ENCODE peak calls at places on chromosomes 1 and 21, in six cellular contexts. One of them, this sample, is unnamed.

GRCh38 chr1:172719066-172719627 is 60.2 kb downstream of the FASLG start:
- DNase-seq in glutamatergic neuron: no peak
- DNase-seq in NCI-H510A: no peak
- DNase-seq in pulmonary artery endothelial cell: no peak
- DNase-seq in Daoy: no peak
- DNase-seq in NCI-H226: peak
- DNase-seq in this sample: no peak

GRCh38 chr1:20496241-20496661 is 10.2 kb upstream of the CAMK2N1 start:
- DNase-seq in NCI-H226: peak
- DNase-seq in NCI-H510A: no peak
- DNase-seq in Daoy: peak
- DNase-seq in glutamatergic neuron: no peak
- DNase-seq in pulmonary artery endothelial cell: no peak
- DNase-seq in this sample: peak

GRCh38 chr1:215568287-215568692 is 1.2 kb downstream of the KCTD3 start:
- DNase-seq in NCI-H510A: no peak
- DNase-seq in NCI-H226: peak
- DNase-seq in pulmonary artery endothelial cell: no peak
- DNase-seq in Daoy: peak
- DNase-seq in glutamatergic neuron: no peak
- DNase-seq in this sample: peak

GRCh38 chr1:41868241-41868953 is 50.3 kb downstream of the HIVEP3 start:
- DNase-seq in pulmonary artery endothelial cell: no peak
- DNase-seq in NCI-H226: no peak
- DNase-seq in NCI-H510A: no peak
- DNase-seq in Daoy: peak
- DNase-seq in glutamatergic neuron: no peak
- DNase-seq in this sample: no peak

GRCh38 chr21:28771790-28772501 is 220.7 kb downstream of the LTN1 start:
- DNase-seq in glutamatergic neuron: no peak
- DNase-seq in pulmonary artery endothelial cell: no peak
- DNase-seq in Daoy: no peak
- DNase-seq in NCI-H226: peak
- DNase-seq in NCI-H510A: no peak
- DNase-seq in this sample: peak

GRCh38 chr21:39186676-39187075 is 3.4 kb upstream of the PSMG1 start:
- DNase-seq in NCI-H510A: no peak
- DNase-seq in NCI-H226: no peak
- DNase-seq in pulmonary artery endothelial cell: no peak
- DNase-seq in Daoy: no peak
- DNase-seq in glutamatergic neuron: no peak
- DNase-seq in this sample: no peak

GRCh38 chr1:245860681-245861552 is 646.2 kb downstream of the SMYD3 start:
- DNase-seq in glutamatergic neuron: no peak
- DNase-seq in Daoy: no peak
- DNase-seq in NCI-H226: peak
- DNase-seq in pulmonary artery endothelial cell: no peak
- DNase-seq in NCI-H510A: no peak
- DNase-seq in this sample: peak

GRCh38 chr1:212595787-212596714 is 12.5 kb upstream of the ATF3 start:
- DNase-seq in pulmonary artery endothelial cell: peak
- DNase-seq in NCI-H510A: peak
- DNase-seq in Daoy: peak
- DNase-seq in NCI-H226: peak
- DNase-seq in glutamatergic neuron: no peak
- DNase-seq in this sample: peak

GRCh38 chr1:118445156-118445555 is 260.1 kb upstream of the SPAG17 start:
- DNase-seq in NCI-H510A: no peak
- DNase-seq in NCI-H226: no peak
- DNase-seq in Daoy: no peak
- DNase-seq in pulmonary artery endothelial cell: no peak
- DNase-seq in glutamatergic neuron: no peak
- DNase-seq in this sample: no peak

GRCh38 chr1:77446841-77447555 is 165.2 kb downstream of the AK5 start:
- DNase-seq in NCI-H226: no peak
- DNase-seq in Daoy: no peak
- DNase-seq in glutamatergic neuron: no peak
- DNase-seq in pulmonary artery endothelial cell: no peak
- DNase-seq in NCI-H510A: no peak
- DNase-seq in this sample: no peak

GRCh38 chr1:25068829-25069228 is 138.8 kb upstream of the RUNX3 start:
- DNase-seq in NCI-H226: no peak
- DNase-seq in glutamatergic neuron: no peak
- DNase-seq in pulmonary artery endothelial cell: no peak
- DNase-seq in Daoy: no peak
- DNase-seq in NCI-H510A: no peak
- DNase-seq in this sample: no peak

GRCh38 chr1:236009193-236009592 is 55.7 kb downstream of the NID1 start:
- DNase-seq in Daoy: no peak
- DNase-seq in NCI-H510A: no peak
- DNase-seq in pulmonary artery endothelial cell: no peak
- DNase-seq in NCI-H226: no peak
- DNase-seq in glutamatergic neuron: no peak
- DNase-seq in this sample: peak

GRCh38 chr21:21973806-21974205 is 975.6 kb downstream of the NCAM2 start:
- DNase-seq in glutamatergic neuron: no peak
- DNase-seq in pulmonary artery endothelial cell: no peak
- DNase-seq in NCI-H510A: no peak
- DNase-seq in NCI-H226: no peak
- DNase-seq in Daoy: no peak
- DNase-seq in this sample: no peak

GRCh38 chr1:183600136-183600535 is 9.9 kb upstream of the NCF2 start:
- DNase-seq in Daoy: peak
- DNase-seq in pulmonary artery endothelial cell: no peak
- DNase-seq in glutamatergic neuron: no peak
- DNase-seq in NCI-H510A: no peak
- DNase-seq in NCI-H226: peak
- DNase-seq in this sample: peak

GRCh38 chr1:69766431-69766830 is 198.7 kb downstream of the LRRC7 start:
- DNase-seq in NCI-H510A: no peak
- DNase-seq in pulmonary artery endothelial cell: no peak
- DNase-seq in NCI-H226: no peak
- DNase-seq in glutamatergic neuron: no peak
- DNase-seq in Daoy: no peak
- DNase-seq in this sample: peak